ENCODE peak calls at places on chromosomes 2 and 18, in eight cellular contexts. A is AG09319; G is HCT116; F is WTC11; S is NCI-H774; O is NCI-H2081; B is GM19239; P is stimulated activated CD4-positive, alpha-beta T cell treated with anti-CD3 and anti-CD28 coated beads, Interleukin-4, amount 100 ng/mL, for 1 hour. H is an unnamed sample.

GRCh38 chr2:71001592-71002570 is 7.2 kb upstream of the TEX261 start:
- DNase-seq in G (no peak), O (no peak), F (peak; percentile 63), P (no peak), A (no peak), S (no peak), B (no peak), H (no peak)

GRCh38 chr2:239662413-239663120 is 261.7 kb upstream of the HDAC4 start:
- DNase-seq in S (no peak), P (no peak), A (no peak), O (no peak), B (no peak), G (no peak), F (no peak), H (no peak)

GRCh38 chr2:206241767-206242166 is 32.7 kb upstream of the ZDBF2 start:
- DNase-seq in A (no peak), B (no peak), F (no peak), P (no peak), O (no peak), G (no peak), S (no peak), H (no peak)

GRCh38 chr2:66237470-66238354 is 197.2 kb upstream of the MEIS1 start:
- DNase-seq in P (no peak), S (no peak), F (no peak), G (no peak), B (no peak), A (no peak), O (no peak), H (no peak)

GRCh38 chr2:96374211-96374951 is 38.8 kb downstream of the NCAPH start:
- DNase-seq in G (no peak), O (peak; percentile 91), A (no peak), F (no peak), S (peak; percentile 60), P (no peak), B (no peak), H (peak; percentile 15)

GRCh38 chr2:127592761-127593227 is 53.2 kb upstream of the GPR17 start:
- DNase-seq in G (no peak), F (no peak), P (no peak), A (no peak), B (no peak), S (no peak), O (no peak), H (no peak)

GRCh38 chr18:3960977-3961376 is 494.1 kb downstream of the DLGAP1 start:
- DNase-seq in G (no peak), A (no peak), S (no peak), F (no peak), B (no peak), O (no peak), P (no peak), H (no peak)

GRCh38 chr18:3230401-3231334 is 10.9 kb upstream of the MYOM1 start:
- DNase-seq in A (no peak), B (no peak), F (no peak), S (no peak), G (no peak), O (no peak), P (no peak), H (no peak)

GRCh38 chr2:96142217-96143113 is 2.8 kb downstream of the DUSP2 start:
- DNase-seq in O (no peak), F (peak; percentile 61), B (no peak), G (no peak), A (no peak), P (peak; percentile 75), S (no peak), H (no peak)

GRCh38 chr2:241842620-241843211 is 16.0 kb downstream of the PDCD1 start:
- DNase-seq in O (no peak), P (no peak), G (no peak), A (no peak), B (peak; percentile 88), S (no peak), F (no peak), H (no peak)

GRCh38 chr18:46481048-46481846 is 175.8 kb downstream of the LOXHD1 start:
- DNase-seq in S (no peak), F (peak; percentile 80), B (peak; percentile 44), O (peak; percentile 46), A (peak; percentile 12), G (peak; percentile 27), P (peak; percentile 50), H (peak; percentile 54)

GRCh38 chr2:133541797-133542196 is 26.5 kb downstream of the NCKAP5 start:
- DNase-seq in O (no peak), P (no peak), S (no peak), A (no peak), G (no peak), F (no peak), B (no peak), H (no peak)

GRCh38 chr2:96116424-96116878 is at the start of gene ADRA2B:
- DNase-seq in B (peak; percentile 83), O (peak; percentile 42), F (peak; percentile 85), P (peak; percentile 82), S (peak; percentile 62), A (no peak), G (peak; percentile 47), H (no peak)

GRCh38 chr2:176325732-176326131 is 56.5 kb downstream of the MTX2 start:
- DNase-seq in P (no peak), B (no peak), G (no peak), F (peak; percentile 51), S (peak; percentile 12), O (peak; percentile 91), A (no peak), H (no peak)

GRCh38 chr2:45329045-45329677 is 281.9 kb downstream of the SRBD1 start:
- DNase-seq in B (no peak), A (no peak), P (no peak), G (peak; percentile 29), S (no peak), O (no peak), F (no peak), H (no peak)

GRCh38 chr2:65096948-65097347 is 33.0 kb downstream of the RAB1A start:
- DNase-seq in B (no peak), S (no peak), A (no peak), P (no peak), G (no peak), F (no peak), O (no peak), H (no peak)

GRCh38 chr2:71691747-71692455 is 238.5 kb downstream of the DYSF start:
- DNase-seq in P (no peak), S (no peak), G (no peak), B (no peak), A (no peak), O (no peak), F (peak; percentile 46), H (no peak)

GRCh38 chr2:86439879-86440630 is 1.1 kb upstream of the KDM3A start:
- DNase-seq in P (no peak), A (no peak), F (no peak), S (no peak), B (no peak), G (no peak), O (no peak), H (no peak)

GRCh38 chr2:134253804-134254203 is at the start of gene MGAT5:
- DNase-seq in F (no peak), B (no peak), P (no peak), A (no peak), O (peak; percentile 84), S (peak; percentile 50), G (no peak), H (peak; percentile 86)

GRCh38 chr18:70578480-70578879 is 289.6 kb downstream of the SOCS6 start:
- DNase-seq in B (no peak), A (no peak), S (no peak), F (peak; percentile 19), G (no peak), P (no peak), O (no peak), H (no peak)

GRCh38 chr2:223076573-223076972 is 24.6 kb downstream of the KCNE4 start:
- DNase-seq in O (no peak), B (no peak), S (no peak), G (no peak), A (no peak), F (no peak), P (no peak), H (no peak)

GRCh38 chr2:133266075-133266925 is 302.0 kb downstream of the NCKAP5 start:
- DNase-seq in S (no peak), A (no peak), B (no peak), F (peak; percentile 76), G (no peak), O (no peak), P (no peak), H (no peak)

GRCh38 chr18:48638896-48639771 is 100.3 kb downstream of the CTIF start:
- DNase-seq in P (no peak), B (no peak), F (no peak), A (no peak), S (no peak), O (no peak), G (no peak), H (no peak)

GRCh38 chr2:218501665-218502064 is 66.5 kb downstream of the USP37 start:
- DNase-seq in P (no peak), O (no peak), B (no peak), A (no peak), S (no peak), G (no peak), F (no peak), H (no peak)

GRCh38 chr2:215998636-215999035 is 14.7 kb downstream of the MREG start:
- DNase-seq in F (no peak), O (no peak), S (no peak), B (no peak), G (no peak), P (no peak), A (no peak), H (no peak)

GRCh38 chr2:88737385-88737784 is 45.9 kb downstream of the RPIA start:
- DNase-seq in G (no peak), A (no peak), F (no peak), O (no peak), S (no peak), B (no peak), P (no peak), H (no peak)

GRCh38 chr2:86383844-86384243 is 46.4 kb upstream of the REEP1 start:
- DNase-seq in B (no peak), S (no peak), G (no peak), O (no peak), F (no peak), A (peak; percentile 30), P (no peak), H (no peak)

GRCh38 chr2:113978524-113979171 is 88.8 kb downstream of the ACTR3 start:
- DNase-seq in P (no peak), O (no peak), S (no peak), F (no peak), G (no peak), A (no peak), B (no peak), H (no peak)

GRCh38 chr18:60448487-60449267 is 76.1 kb upstream of the MC4R start:
- DNase-seq in S (no peak), A (no peak), O (no peak), B (no peak), P (no peak), G (no peak), F (peak; percentile 39), H (no peak)